ENCODE peak calls at places on chromosomes 1 and 21, in six cellular contexts. I, J, Q, M, A and B are unnamed samples.

GRCh38 chr1:244353572-244354091 is 98.1 kb downstream of the ADSS2 start:
- ATAC-seq in J (peak; percentile 95), M (peak; percentile 83), A (peak; percentile 96), Q (peak; percentile 99), I (peak; percentile 45), B (peak; percentile 91)

GRCh38 chr1:13699510-13699909 is 478 bp upstream of the PRDM2 start:
- ATAC-seq in M (no peak), I (no peak), A (no peak), J (no peak), Q (peak; percentile 55), B (no peak)

GRCh38 chr1:63782982-63783381 is 9.2 kb downstream of the ROR1 start:
- ATAC-seq in A (no peak), M (no peak), I (no peak), Q (no peak), J (no peak), B (no peak)

GRCh38 chr1:29991025-29991424 is 732.4 kb downstream of the MATN1 start:
- ATAC-seq in I (no peak), A (peak; percentile 36), J (peak; percentile 24), Q (no peak), M (peak; percentile 95), B (no peak)

GRCh38 chr1:171381866-171382210 is 67.9 kb downstream of the FMO4 start:
- ATAC-seq in J (no peak), Q (no peak), I (no peak), A (no peak), M (no peak), B (no peak)

GRCh38 chr21:32367158-32367557 is 25.7 kb downstream of the URB1 start:
- ATAC-seq in I (no peak), J (no peak), A (no peak), M (no peak), Q (no peak), B (no peak)

GRCh38 chr1:241115784-241116183 is 241.2 kb downstream of the RGS7 start:
- ATAC-seq in Q (no peak), M (no peak), I (no peak), J (no peak), A (no peak), B (no peak)

GRCh38 chr1:33347650-33347992 is 26.7 kb upstream of the A3GALT2 start:
- ATAC-seq in I (no peak), Q (peak; percentile 13), M (no peak), J (peak; percentile 3), A (no peak), B (peak; percentile 18)

GRCh38 chr1:85091647-85092295 is 43.5 kb upstream of the MCOLN3 start:
- ATAC-seq in A (no peak), J (no peak), Q (no peak), M (peak; percentile 44), I (peak; percentile 36), B (no peak)

GRCh38 chr1:17665950-17666720 is 89.0 kb upstream of the ACTL8 start:
- ATAC-seq in I (no peak), Q (no peak), J (peak; percentile 49), M (no peak), A (no peak), B (no peak)

GRCh38 chr1:42392923-42393848 is 12.6 kb downstream of the RIMKLA start:
- ATAC-seq in I (no peak), M (no peak), Q (no peak), J (no peak), A (peak; percentile 30), B (no peak)

GRCh38 chr1:159752135-159752580 is 28.6 kb upstream of the DUSP23 start:
- ATAC-seq in M (no peak), Q (peak; percentile 25), A (no peak), I (no peak), J (peak; percentile 63), B (peak; percentile 91)

GRCh38 chr1:162536511-162536910 is 25.0 kb upstream of the UAP1 start:
- ATAC-seq in Q (no peak), J (no peak), M (no peak), A (no peak), I (no peak), B (no peak)

GRCh38 chr1:147273409-147274307 is 31.2 kb downstream of the CHD1L start:
- ATAC-seq in Q (peak; percentile 75), M (peak; percentile 86), J (peak; percentile 89), I (peak; percentile 81), A (peak; percentile 73), B (peak; percentile 87)

GRCh38 chr1:51072040-51072439 is 30.0 kb upstream of the C1orf185 start:
- ATAC-seq in Q (no peak), I (no peak), J (no peak), M (peak; percentile 94), A (no peak), B (no peak)

GRCh38 chr21:28521932-28522826 is 470.5 kb downstream of the LTN1 start:
- ATAC-seq in I (no peak), M (no peak), J (peak; percentile 94), Q (no peak), A (no peak), B (peak; percentile 50)

GRCh38 chr1:9867408-9868243 is 42.4 kb downstream of the CTNNBIP1 start:
- ATAC-seq in Q (peak; percentile 97), A (peak; percentile 97), I (peak; percentile 90), M (peak; percentile 99), J (peak; percentile 91), B (peak; percentile 76)

GRCh38 chr1:205226868-205227583 is 720 bp upstream of the TMCC2 start:
- ATAC-seq in Q (peak; percentile 39), M (no peak), J (no peak), I (no peak), A (no peak), B (no peak)

GRCh38 chr1:180966310-180966709 is 53.6 kb downstream of the KIAA1614 start:
- ATAC-seq in M (no peak), J (no peak), Q (no peak), A (no peak), I (peak; percentile 81), B (no peak)

GRCh38 chr1:182614796-182615451 is 10.7 kb upstream of the RGS16 start:
- ATAC-seq in J (peak; percentile 82), Q (peak; percentile 84), I (peak; percentile 62), A (no peak), M (peak; percentile 70), B (peak; percentile 89)

GRCh38 chr1:67572594-67573221 is 112.3 kb upstream of the GADD45A start:
- ATAC-seq in A (no peak), I (no peak), M (no peak), Q (no peak), J (peak; percentile 86), B (no peak)

GRCh38 chr1:169287280-169287679 is 80.3 kb downstream of the NME7 start:
- ATAC-seq in J (no peak), Q (no peak), A (no peak), M (no peak), I (no peak), B (no peak)

GRCh38 chr1:66138613-66139012 is 345.9 kb downstream of the PDE4B start:
- ATAC-seq in A (no peak), J (no peak), M (no peak), Q (no peak), I (no peak), B (no peak)

GRCh38 chr1:223870617-223871574 is 25.1 kb upstream of the TP53BP2 start:
- ATAC-seq in I (no peak), Q (no peak), A (no peak), M (peak; percentile 83), J (peak; percentile 52), B (no peak)

DNA sequence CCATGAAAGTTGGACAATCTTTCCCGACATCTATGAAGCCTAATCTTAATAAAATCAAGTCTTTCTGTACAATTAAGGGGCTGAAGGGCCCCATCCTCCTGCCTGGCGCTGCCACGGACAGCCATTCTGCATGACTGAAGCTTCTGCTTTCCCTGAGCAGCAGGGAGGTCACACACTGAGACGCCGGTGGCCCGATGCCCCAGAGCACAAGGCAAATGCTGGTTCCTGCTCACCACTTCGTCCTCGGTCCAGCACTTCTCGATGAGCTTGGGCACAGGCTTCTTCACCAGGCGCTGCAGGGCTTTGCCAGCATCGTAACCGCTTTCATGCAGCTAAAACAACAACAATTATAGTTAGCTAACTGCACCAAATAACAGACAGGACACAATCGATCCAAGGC is 147.8 kb downstream of the SLC45A1 start:
- ATAC-seq in Q (no peak), A (no peak), M (no peak), I (no peak), J (no peak), B (no peak)
- H3K4me1 ChIP-seq in Q (peaks cover 11% of the 10 kb centered on the region), A (peaks cover 12% of the 10 kb centered on the region), M (peaks cover 15% of the 10 kb centered on the region), I (peaks cover 3% of the 10 kb centered on the region), J (peaks cover 28% of the 10 kb centered on the region), B (peaks cover 39% of the 10 kb centered on the region)

GRCh38 chr1:12143631-12144155 is 23.1 kb upstream of the TNFRSF1B start:
- ATAC-seq in J (peak; percentile 39), I (peak; percentile 27), M (peak; percentile 40), A (no peak), Q (peak; percentile 58), B (peak; percentile 89)

GRCh38 chr1:12144236-12144635 is 22.6 kb upstream of the TNFRSF1B start:
- ATAC-seq in M (no peak), I (no peak), Q (no peak), J (no peak), A (no peak), B (no peak)

GRCh38 chr1:12146343-12147112 is 20.3 kb upstream of the TNFRSF1B start:
- ATAC-seq in M (no peak), J (peak; percentile 40), A (no peak), Q (no peak), I (peak; percentile 8), B (peak; percentile 0)

GRCh38 chr1:12145616-12146342 is 21.0 kb upstream of the TNFRSF1B start:
- ATAC-seq in Q (no peak), M (no peak), A (no peak), I (no peak), J (no peak), B (no peak)

GRCh38 chr1:12144969-12145368 is 21.8 kb upstream of the TNFRSF1B start:
- ATAC-seq in I (no peak), M (peak; percentile 11), J (no peak), Q (no peak), A (no peak), B (no peak)
- TF ChIP-seq POLR2A in I (peak; percentile 73), M (no peak), J (no peak), Q (no peak), A (no peak), B (no peak)

DNA sequence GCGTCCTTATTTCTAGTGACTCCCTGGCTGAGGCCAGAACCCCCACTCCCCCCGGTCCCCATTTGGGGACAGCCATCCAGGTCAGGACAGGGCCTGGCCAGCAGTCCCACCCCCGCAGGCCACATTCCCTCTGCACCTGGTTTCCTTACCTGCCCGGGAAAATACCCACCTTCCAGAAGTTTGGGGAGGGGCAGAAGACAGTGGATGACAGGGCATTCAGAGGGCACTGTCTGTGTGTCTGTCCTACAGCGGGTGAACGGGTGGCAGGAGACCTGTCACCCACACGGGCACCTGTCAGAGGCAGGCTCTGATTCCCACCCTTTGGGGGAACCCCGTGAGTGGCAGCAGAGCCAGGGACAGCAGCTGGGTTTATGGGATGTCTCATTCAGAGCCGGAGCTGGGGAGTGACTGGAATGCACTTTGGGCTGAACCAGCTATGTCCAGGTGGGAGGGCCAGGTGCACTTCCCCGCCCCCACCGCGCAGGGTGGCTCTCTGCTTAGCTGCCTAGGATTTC is 2.0 kb downstream of the ARHGEF16 start:
- ATAC-seq in I (no peak), Q (no peak), A (no peak), M (no peak), J (no peak), B (no peak)
- H3K4me1 ChIP-seq in I (no peaks in the 10 kb centered on the region), Q (peaks cover 12% of the 10 kb centered on the region), A (peaks cover 49% of the 10 kb centered on the region), M (peaks cover 41% of the 10 kb centered on the region), J (peaks cover 5% of the 10 kb centered on the region), B (peaks cover 13% of the 10 kb centered on the region)

DNA sequence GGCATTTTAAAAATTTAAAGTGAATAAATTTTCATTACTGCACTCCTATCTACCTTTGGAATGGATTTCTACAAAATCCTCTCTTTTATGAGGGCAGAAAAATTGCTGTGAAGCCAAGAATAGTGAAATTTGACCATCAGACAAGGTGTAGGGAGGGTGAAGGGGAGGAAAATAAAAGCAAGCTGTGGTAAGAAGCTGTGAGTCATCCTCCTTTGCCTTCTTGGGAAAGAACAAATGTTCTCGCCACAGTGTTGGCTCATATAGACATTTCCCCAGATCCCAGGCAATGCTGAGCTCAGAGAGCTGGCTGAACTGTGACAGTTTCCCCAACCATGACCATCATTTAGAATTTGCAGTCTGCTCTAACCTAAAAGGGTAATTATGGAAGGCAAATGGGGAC is 235.3 kb downstream of the PBX1 start:
- ATAC-seq in I (no peak), A (no peak), Q (peak; percentile 88), J (no peak), M (no peak), B (peak; percentile 95)
- TF ChIP-seq POLR2A in I (no peak), A (no peak), Q (no peak), J (no peak), M (no peak), B (no peak)